ENCODE peak calls at places on chromosome 14, in five cellular contexts. M is RWPE1, J is substantia nigra, T is sigmoid colon, L is body of pancreas. E is an unnamed sample.
A peak's percentile ranks its signal among the peaks of the same experiment; 100 is the strongest.

GRCh38 chr14:95157195-95157986 is at the start of gene DICER1:
- DNase-seq in M (peak; percentile 100), J (peak; percentile 98), T (peak; percentile 98), L (peak; percentile 97), E (peak; percentile 96)

GRCh38 chr14:95225251-95225887 is 68.0 kb upstream of the DICER1 start:
- DNase-seq in M (no peak), J (no peak), T (peak; percentile 26), L (peak; percentile 78), E (no peak)

GRCh38 chr14:105330491-105330895 is 15.9 kb downstream of the PACS2 start:
- DNase-seq in M (peak; percentile 46), J (no peak), T (no peak), L (no peak), E (peak; percentile 86)

GRCh38 chr14:104109731-104110361 is 24.3 kb downstream of the ASPG start:
- DNase-seq in M (no peak), J (no peak), T (no peak), L (no peak), E (peak; percentile 57)

GRCh38 chr14:38357557-38357956 is 101.7 kb upstream of the CLEC14A start:
- DNase-seq in M (peak; percentile 12), J (no peak), T (no peak), L (no peak), E (no peak)

GRCh38 chr14:104115691-104116543 is 22.5 kb upstream of the KIF26A start:
- DNase-seq in M (no peak), J (no peak), T (no peak), L (peak; percentile 38), E (peak; percentile 42)

GRCh38 chr14:103393687-103394626 is 8.7 kb downstream of the MARK3 start:
- DNase-seq in M (no peak), J (no peak), T (no peak), L (peak; percentile 54), E (no peak)

GRCh38 chr14:73472182-73473114 is 14.1 kb upstream of the NUMB start:
- DNase-seq in M (peak; percentile 65), J (no peak), T (no peak), L (peak; percentile 28), E (no peak)

GRCh38 chr14:68079941-68080697 is 260.5 kb downstream of the RAD51B start:
- DNase-seq in M (no peak), J (no peak), T (no peak), L (no peak), E (no peak)

GRCh38 chr14:55340482-55340881 is 69.3 kb downstream of the FBXO34 start:
- DNase-seq in M (no peak), J (no peak), T (no peak), L (peak; percentile 74), E (no peak)

GRCh38 chr14:62736004-62736403 is 309.3 kb downstream of the KCNH5 start:
- DNase-seq in M (no peak), J (no peak), T (no peak), L (no peak), E (no peak)

GRCh38 chr14:89418452-89418851 is 1.4 kb upstream of the FOXN3 start:
- DNase-seq in M (no peak), J (no peak), T (peak; percentile 59), L (no peak), E (no peak)

GRCh38 chr14:64725360-64725815 is 21.2 kb downstream of the PLEKHG3 start:
- DNase-seq in M (no peak), J (no peak), T (peak; percentile 27), L (no peak), E (peak; percentile 61)

GRCh38 chr14:67911506-67911905 is 91.9 kb downstream of the RAD51B start:
- DNase-seq in M (no peak), J (no peak), T (no peak), L (no peak), E (no peak)

GRCh38 chr14:34426313-34427295 is 35.4 kb downstream of the SPTSSA start:
- DNase-seq in M (no peak), J (no peak), T (no peak), L (peak; percentile 65), E (no peak)

GRCh38 chr14:93954900-93955891 is 21.2 kb downstream of the ASB2 start:
- DNase-seq in M (no peak), J (no peak), T (no peak), L (peak; percentile 54), E (peak; percentile 90)
- H3K27ac ChIP-seq in M (no peak overlapping the region), J (no peak overlapping the region), T (peak overlapping the region; percentile 77), L (no peak overlapping the region), E (peak overlapping the region; percentile 87)

GRCh38 chr14:92984896-92985295 is 61.9 kb downstream of the CHGA start:
- DNase-seq in M (no peak), J (no peak), T (no peak), L (no peak), E (peak; percentile 15)
- H3K27ac ChIP-seq in M (no peak overlapping the region), J (no peak overlapping the region), T (no peak overlapping the region), L (peak overlapping the region; percentile 2), E (no peak overlapping the region)

DNA sequence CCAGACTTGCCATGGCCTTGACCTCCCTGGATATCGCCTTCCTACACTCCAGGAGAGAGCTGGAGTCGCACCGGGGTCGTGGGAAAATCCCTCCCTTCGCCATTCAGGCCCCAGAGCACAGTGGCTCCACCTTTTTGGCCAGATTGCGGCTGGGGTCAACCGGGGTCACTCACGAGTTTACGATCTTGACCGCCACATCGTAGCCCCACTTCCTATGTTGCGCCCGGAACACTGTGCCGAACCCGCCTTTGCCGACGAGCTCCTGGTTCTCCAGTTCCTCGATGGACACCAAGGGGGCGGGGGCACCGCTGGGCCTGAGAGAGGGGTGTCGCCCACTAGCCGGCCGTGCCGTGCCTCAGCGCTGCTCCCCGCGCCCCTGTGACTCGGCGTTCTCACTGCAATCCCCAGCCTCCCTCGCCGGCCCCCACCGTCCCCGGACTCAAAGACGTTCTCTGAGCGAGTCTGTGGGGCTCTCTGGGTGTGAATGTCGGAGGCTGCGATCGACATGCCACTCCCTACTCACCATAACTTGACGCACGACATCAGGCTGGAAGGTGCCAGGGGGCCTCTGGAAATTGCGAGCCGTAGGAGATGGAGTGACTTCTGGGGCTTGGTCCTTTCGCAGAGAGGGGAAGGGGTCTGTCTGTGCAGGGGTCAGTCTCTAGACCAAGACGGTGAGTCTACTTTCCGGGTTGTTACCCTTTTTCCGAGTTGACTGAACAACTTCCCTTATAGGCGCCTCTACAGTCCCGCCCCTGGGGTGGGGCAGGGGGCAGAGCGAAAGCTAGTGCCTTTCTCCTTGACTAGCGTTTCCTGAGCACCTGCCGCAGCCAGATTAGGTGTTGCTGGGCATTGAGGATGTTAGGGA is at the start of gene RIPK3:
- DNase-seq in M (no peak), J (no peak), T (no peak), L (peak; percentile 78), E (peak; percentile 95)
- H3K27ac ChIP-seq in M (no peak within 1 kb of the TSS), J (no peak within 1 kb of the TSS), T (peak within 1 kb of the TSS; percentile 64), L (no peak within 1 kb of the TSS), E (peak within 1 kb of the TSS; percentile 90)

DNA sequence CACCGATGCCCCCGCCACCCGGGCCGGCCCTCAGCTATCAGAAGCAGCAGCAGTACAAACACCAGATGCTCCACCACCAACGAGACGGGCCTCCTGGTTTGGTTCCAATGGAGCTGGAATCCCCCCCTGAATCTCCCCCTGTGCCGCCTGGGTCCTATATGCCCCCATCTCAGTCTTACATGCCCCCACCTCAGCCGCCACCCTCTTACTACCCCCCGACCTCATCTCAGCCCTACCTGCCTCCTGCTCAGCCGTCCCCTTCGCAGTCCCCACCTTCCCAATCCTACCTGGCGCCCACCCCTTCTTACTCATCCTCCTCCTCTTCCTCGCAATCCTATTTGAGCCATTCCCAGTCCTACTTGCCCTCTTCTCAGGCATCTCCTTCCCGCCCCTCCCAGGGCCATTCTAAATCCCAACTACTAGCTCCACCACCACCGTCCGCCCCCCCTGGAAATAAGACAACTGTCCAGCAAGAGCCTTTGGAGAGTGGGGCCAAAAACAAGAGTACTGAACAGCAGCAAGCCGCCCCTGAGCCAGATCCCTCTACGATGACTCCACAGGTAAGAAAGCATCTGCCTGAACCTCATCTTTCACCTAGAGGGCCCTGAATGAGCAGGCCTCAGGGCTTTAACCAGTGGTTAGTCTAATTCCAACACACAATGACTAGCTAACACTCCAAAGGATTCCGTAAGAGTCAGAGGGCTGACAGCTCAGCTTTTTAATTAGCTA is 851 bp downstream of the YLPM1 start:
- DNase-seq in M (peak; percentile 38), J (no peak), T (peak; percentile 65), L (peak; percentile 8), E (no peak)
- H3K27ac ChIP-seq in M (peak overlapping the region; percentile 83), J (peak overlapping the region; percentile 83), T (peak overlapping the region; percentile 88), L (peak overlapping the region; percentile 77), E (peak overlapping the region; percentile 91)